ENCODE peak calls at places on chromosomes 12 and 14, in ten cellular contexts. One of them, this sample, is unnamed. For H3K4me1, the result is how much of the 10 kb centered on the place peaks cover.

GRCh38 chr12:29428630-29429029 is 47.7 kb upstream of the ERGIC2 start:
- DNase-seq in H1: no peak
- DNase-seq in ovary: no peak
- DNase-seq in tibial nerve: no peak
- DNase-seq in A549: no peak
- DNase-seq in stomach: no peak
- DNase-seq in transverse colon: no peak
- DNase-seq in SK-N-SH: no peak
- DNase-seq in upper lobe of left lung: no peak
- DNase-seq in GM12878: peak
- DNase-seq in this sample: no peak

GRCh38 chr12:30794591-30795409 is 40.0 kb upstream of the CAPRIN2 start:
- DNase-seq in upper lobe of left lung: no peak
- DNase-seq in tibial nerve: no peak
- DNase-seq in transverse colon: no peak
- DNase-seq in GM12878: no peak
- DNase-seq in stomach: no peak
- DNase-seq in SK-N-SH: no peak
- DNase-seq in H1: peak
- DNase-seq in A549: peak
- DNase-seq in ovary: no peak
- DNase-seq in this sample: no peak

GRCh38 chr12:92294676-92295440 is 149.2 kb upstream of the BTG1 start:
- DNase-seq in A549: no peak
- DNase-seq in SK-N-SH: no peak
- DNase-seq in upper lobe of left lung: no peak
- DNase-seq in stomach: no peak
- DNase-seq in H1: no peak
- DNase-seq in ovary: no peak
- DNase-seq in tibial nerve: no peak
- DNase-seq in transverse colon: no peak
- DNase-seq in GM12878: no peak
- DNase-seq in this sample: no peak

GRCh38 chr14:94536836-94537235 is 24.4 kb upstream of the SERPINA4 start:
- DNase-seq in H1: no peak
- DNase-seq in SK-N-SH: no peak
- DNase-seq in transverse colon: no peak
- DNase-seq in upper lobe of left lung: no peak
- DNase-seq in A549: no peak
- DNase-seq in stomach: no peak
- DNase-seq in ovary: no peak
- DNase-seq in GM12878: no peak
- DNase-seq in tibial nerve: no peak
- DNase-seq in this sample: no peak

GRCh38 chr14:92802678-92803077 is 8.6 kb downstream of the GOLGA5 start:
- DNase-seq in ovary: no peak
- DNase-seq in SK-N-SH: no peak
- DNase-seq in upper lobe of left lung: no peak
- DNase-seq in stomach: no peak
- DNase-seq in A549: no peak
- DNase-seq in transverse colon: no peak
- DNase-seq in tibial nerve: no peak
- DNase-seq in GM12878: no peak
- DNase-seq in H1: no peak
- DNase-seq in this sample: no peak

GRCh38 chr14:57559561-57559960 is 65.9 kb upstream of the CCDC198 start:
- DNase-seq in stomach: no peak
- DNase-seq in upper lobe of left lung: no peak
- DNase-seq in SK-N-SH: no peak
- DNase-seq in GM12878: no peak
- DNase-seq in tibial nerve: no peak
- DNase-seq in A549: no peak
- DNase-seq in ovary: no peak
- DNase-seq in H1: no peak
- DNase-seq in transverse colon: no peak
- DNase-seq in this sample: no peak

GRCh38 chr12:53069621-53070410 is 9.4 kb downstream of the SPRYD3 start:
- DNase-seq in GM12878: no peak
- DNase-seq in stomach: no peak
- DNase-seq in ovary: peak
- DNase-seq in SK-N-SH: no peak
- DNase-seq in A549: no peak
- DNase-seq in tibial nerve: peak
- DNase-seq in H1: no peak
- DNase-seq in upper lobe of left lung: no peak
- DNase-seq in transverse colon: no peak
- DNase-seq in this sample: no peak

GRCh38 chr12:3752096-3752709 is 706 bp downstream of the CRACR2A start:
- DNase-seq in stomach: peak
- DNase-seq in H1: no peak
- DNase-seq in A549: no peak
- DNase-seq in GM12878: peak
- DNase-seq in tibial nerve: peak
- DNase-seq in transverse colon: peak
- DNase-seq in ovary: peak
- DNase-seq in SK-N-SH: peak
- DNase-seq in upper lobe of left lung: peak
- DNase-seq in this sample: no peak

GRCh38 chr14:99234366-99234765 is 37.6 kb downstream of the BCL11B start:
- DNase-seq in SK-N-SH: no peak
- DNase-seq in H1: no peak
- DNase-seq in tibial nerve: no peak
- DNase-seq in ovary: no peak
- DNase-seq in A549: no peak
- DNase-seq in GM12878: no peak
- DNase-seq in transverse colon: no peak
- DNase-seq in stomach: no peak
- DNase-seq in upper lobe of left lung: no peak
- DNase-seq in this sample: no peak

GRCh38 chr14:99231850-99232401 is 40.1 kb downstream of the BCL11B start:
- DNase-seq in H1: peak
- DNase-seq in tibial nerve: no peak
- DNase-seq in SK-N-SH: no peak
- DNase-seq in transverse colon: no peak
- DNase-seq in stomach: no peak
- DNase-seq in GM12878: no peak
- DNase-seq in upper lobe of left lung: no peak
- DNase-seq in A549: no peak
- DNase-seq in ovary: no peak
- DNase-seq in this sample: no peak

GRCh38 chr14:99233222-99234035 is 38.6 kb downstream of the BCL11B start:
- DNase-seq in transverse colon: no peak
- DNase-seq in stomach: no peak
- DNase-seq in GM12878: no peak
- DNase-seq in SK-N-SH: no peak
- DNase-seq in ovary: no peak
- DNase-seq in upper lobe of left lung: no peak
- DNase-seq in H1: no peak
- DNase-seq in tibial nerve: no peak
- DNase-seq in A549: no peak
- DNase-seq in this sample: no peak

GRCh38 chr14:99231181-99231849 is 40.7 kb downstream of the BCL11B start:
- DNase-seq in stomach: no peak
- DNase-seq in transverse colon: no peak
- DNase-seq in H1: no peak
- DNase-seq in upper lobe of left lung: no peak
- DNase-seq in SK-N-SH: no peak
- DNase-seq in tibial nerve: no peak
- DNase-seq in ovary: no peak
- DNase-seq in A549: no peak
- DNase-seq in GM12878: no peak
- DNase-seq in this sample: no peak

DNA sequence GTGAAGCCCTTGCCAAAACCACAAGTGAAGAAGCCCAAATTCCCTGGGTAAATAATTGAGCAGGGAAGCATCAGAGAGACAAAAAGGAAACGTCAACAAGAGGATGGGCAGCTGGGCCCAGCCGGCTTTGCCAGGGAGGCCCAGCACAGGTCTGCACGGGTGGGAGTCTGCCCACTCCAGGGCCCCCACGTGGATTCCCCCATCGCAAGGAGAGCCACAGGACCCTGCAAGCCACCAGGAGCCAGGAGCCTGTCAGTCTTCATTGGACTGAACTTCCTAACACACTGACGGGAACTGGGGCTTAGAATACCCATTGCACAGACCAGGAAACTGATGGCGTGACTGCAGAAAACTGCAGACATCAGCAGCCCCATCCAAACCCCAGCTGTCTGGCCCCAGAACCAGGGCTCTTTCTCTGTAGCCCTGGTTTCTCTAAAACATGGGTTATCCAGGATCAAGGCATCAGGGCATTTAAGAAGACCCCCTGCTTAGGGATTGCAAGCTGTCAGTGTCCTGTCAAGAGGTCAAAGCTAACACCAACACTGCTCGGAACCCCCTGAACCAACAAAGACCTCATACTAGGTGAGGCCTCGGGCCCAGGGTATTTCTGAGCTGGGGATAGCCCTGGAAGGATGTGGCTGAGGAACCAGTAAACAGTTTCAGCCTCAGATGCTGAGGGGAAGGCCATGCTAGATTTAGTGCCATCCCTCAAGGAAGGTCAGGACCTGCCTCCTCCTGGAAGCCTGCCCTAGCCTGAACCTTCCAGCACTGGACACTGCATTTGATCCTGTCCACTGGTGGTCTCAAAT is 39.4 kb downstream of the BCL11B start:
- DNase-seq in stomach: no peak
- DNase-seq in transverse colon: no peak
- DNase-seq in A549: no peak
- DNase-seq in SK-N-SH: no peak
- DNase-seq in ovary: no peak
- DNase-seq in upper lobe of left lung: no peak
- DNase-seq in tibial nerve: no peak
- DNase-seq in H1: no peak
- DNase-seq in GM12878: no peak
- DNase-seq in this sample: no peak
- H3K4me1 ChIP-seq in stomach: under half
- H3K4me1 ChIP-seq in transverse colon: under half
- H3K4me1 ChIP-seq in A549: under half
- H3K4me1 ChIP-seq in SK-N-SH: under half
- H3K4me1 ChIP-seq in ovary: under half
- H3K4me1 ChIP-seq in upper lobe of left lung: under half
- H3K4me1 ChIP-seq in tibial nerve: under half
- H3K4me1 ChIP-seq in H1: under half
- H3K4me1 ChIP-seq in GM12878: under half
- H3K4me1 ChIP-seq in this sample: half or more

GRCh38 chr12:51869931-51870330 is 18.0 kb upstream of the ANKRD33 start:
- DNase-seq in stomach: no peak
- DNase-seq in A549: no peak
- DNase-seq in tibial nerve: no peak
- DNase-seq in transverse colon: no peak
- DNase-seq in ovary: no peak
- DNase-seq in H1: no peak
- DNase-seq in upper lobe of left lung: no peak
- DNase-seq in GM12878: no peak
- DNase-seq in SK-N-SH: no peak
- DNase-seq in this sample: peak
- TF ChIP-seq EP300 in stomach: no peak
- TF ChIP-seq EP300 in A549: no peak
- TF ChIP-seq EP300 in tibial nerve: no peak
- TF ChIP-seq EP300 in transverse colon: no peak
- TF ChIP-seq EP300 in ovary: no peak
- TF ChIP-seq EP300 in H1: no peak
- TF ChIP-seq EP300 in upper lobe of left lung: no peak
- TF ChIP-seq EP300 in GM12878: no peak
- TF ChIP-seq EP300 in SK-N-SH: no peak
- TF ChIP-seq EP300 in this sample: no peak

GRCh38 chr12:46264057-46264456 is 4.8 kb downstream of the SLC38A1 start:
- DNase-seq in A549: no peak
- DNase-seq in transverse colon: no peak
- DNase-seq in tibial nerve: no peak
- DNase-seq in GM12878: no peak
- DNase-seq in SK-N-SH: no peak
- DNase-seq in upper lobe of left lung: no peak
- DNase-seq in H1: no peak
- DNase-seq in stomach: no peak
- DNase-seq in ovary: no peak
- DNase-seq in this sample: no peak

GRCh38 chr12:46265734-46266133 is 3.1 kb downstream of the SLC38A1 start:
- DNase-seq in A549: no peak
- DNase-seq in transverse colon: no peak
- DNase-seq in stomach: no peak
- DNase-seq in H1: no peak
- DNase-seq in SK-N-SH: no peak
- DNase-seq in GM12878: no peak
- DNase-seq in tibial nerve: no peak
- DNase-seq in ovary: no peak
- DNase-seq in upper lobe of left lung: no peak
- DNase-seq in this sample: no peak

GRCh38 chr12:46261658-46262057 is 7.2 kb downstream of the SLC38A1 start:
- DNase-seq in SK-N-SH: no peak
- DNase-seq in upper lobe of left lung: no peak
- DNase-seq in stomach: no peak
- DNase-seq in tibial nerve: no peak
- DNase-seq in H1: no peak
- DNase-seq in A549: no peak
- DNase-seq in transverse colon: no peak
- DNase-seq in GM12878: no peak
- DNase-seq in ovary: no peak
- DNase-seq in this sample: no peak

GRCh38 chr12:46265102-46265501 is 3.7 kb downstream of the SLC38A1 start:
- DNase-seq in tibial nerve: no peak
- DNase-seq in upper lobe of left lung: no peak
- DNase-seq in A549: no peak
- DNase-seq in stomach: no peak
- DNase-seq in ovary: no peak
- DNase-seq in SK-N-SH: no peak
- DNase-seq in H1: no peak
- DNase-seq in GM12878: no peak
- DNase-seq in transverse colon: no peak
- DNase-seq in this sample: no peak

DNA sequence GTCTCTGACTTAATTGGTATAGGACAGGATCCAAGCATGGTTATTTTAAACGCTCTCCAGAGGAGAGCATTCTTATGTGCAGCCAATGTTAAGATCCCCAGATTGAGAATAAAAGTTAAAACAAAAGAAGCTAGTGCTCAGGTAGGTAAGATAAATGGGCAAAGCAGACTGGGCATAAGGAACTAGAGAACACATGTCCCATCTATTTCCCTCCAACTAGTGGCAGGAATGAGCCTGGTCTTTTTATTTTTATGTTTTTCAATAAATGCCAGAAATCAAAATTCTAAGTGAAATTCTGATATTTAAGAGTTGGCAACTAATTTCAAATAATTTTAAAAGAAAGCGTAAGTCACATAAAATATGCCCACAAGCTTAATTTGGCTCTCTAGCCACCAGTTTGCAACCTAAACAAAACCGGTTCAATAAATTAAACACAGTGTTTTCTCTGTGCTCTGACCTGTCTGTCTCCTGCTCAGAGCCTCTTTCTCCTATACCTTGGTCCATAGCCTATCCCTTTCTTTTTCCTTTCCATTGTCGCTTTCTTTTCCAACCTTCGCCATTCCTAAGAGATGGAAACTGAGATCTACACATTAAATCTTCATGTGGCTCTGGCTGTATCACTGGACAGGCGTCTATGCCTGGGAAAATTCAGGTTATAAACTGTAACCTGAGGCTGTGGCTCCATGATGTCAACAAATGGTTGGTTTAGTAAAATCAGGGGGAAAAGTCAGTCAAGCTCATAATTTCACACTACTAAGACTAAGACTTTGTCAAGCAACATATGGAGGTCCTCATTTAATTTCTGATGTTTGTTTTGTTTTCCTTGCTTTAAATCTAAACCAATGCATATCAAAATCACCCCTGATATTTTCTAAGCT is 5.5 kb downstream of the SLC38A1 start:
- DNase-seq in SK-N-SH: no peak
- DNase-seq in H1: no peak
- DNase-seq in ovary: no peak
- DNase-seq in upper lobe of left lung: no peak
- DNase-seq in A549: no peak
- DNase-seq in stomach: no peak
- DNase-seq in transverse colon: no peak
- DNase-seq in tibial nerve: no peak
- DNase-seq in GM12878: no peak
- DNase-seq in this sample: no peak
- TF ChIP-seq CTCF in SK-N-SH: peak
- TF ChIP-seq CTCF in H1: peak
- TF ChIP-seq CTCF in ovary: no peak
- TF ChIP-seq CTCF in upper lobe of left lung: no peak
- TF ChIP-seq CTCF in A549: peak
- TF ChIP-seq CTCF in stomach: peak
- TF ChIP-seq CTCF in transverse colon: peak
- TF ChIP-seq CTCF in tibial nerve: no peak
- TF ChIP-seq CTCF in GM12878: no peak
- TF ChIP-seq CTCF in this sample: no peak

GRCh38 chr12:64091186-64091585 is 130.9 kb downstream of the KICS2 start:
- DNase-seq in stomach: no peak
- DNase-seq in ovary: no peak
- DNase-seq in H1: no peak
- DNase-seq in A549: no peak
- DNase-seq in upper lobe of left lung: no peak
- DNase-seq in transverse colon: no peak
- DNase-seq in SK-N-SH: peak
- DNase-seq in tibial nerve: no peak
- DNase-seq in GM12878: no peak
- DNase-seq in this sample: no peak

GRCh38 chr12:64090047-64090446 is 132.0 kb downstream of the KICS2 start:
- DNase-seq in SK-N-SH: no peak
- DNase-seq in GM12878: no peak
- DNase-seq in ovary: no peak
- DNase-seq in H1: no peak
- DNase-seq in A549: no peak
- DNase-seq in tibial nerve: no peak
- DNase-seq in upper lobe of left lung: no peak
- DNase-seq in transverse colon: no peak
- DNase-seq in stomach: no peak
- DNase-seq in this sample: no peak

GRCh38 chr12:64097346-64098105 is 124.6 kb downstream of the KICS2 start:
- DNase-seq in H1: no peak
- DNase-seq in SK-N-SH: no peak
- DNase-seq in tibial nerve: no peak
- DNase-seq in upper lobe of left lung: no peak
- DNase-seq in stomach: no peak
- DNase-seq in ovary: no peak
- DNase-seq in GM12878: no peak
- DNase-seq in transverse colon: no peak
- DNase-seq in A549: no peak
- DNase-seq in this sample: no peak

GRCh38 chr12:64088431-64089349 is 133.4 kb downstream of the KICS2 start:
- DNase-seq in ovary: peak
- DNase-seq in SK-N-SH: peak
- DNase-seq in H1: peak
- DNase-seq in stomach: peak
- DNase-seq in A549: peak
- DNase-seq in GM12878: no peak
- DNase-seq in upper lobe of left lung: peak
- DNase-seq in tibial nerve: peak
- DNase-seq in transverse colon: peak
- DNase-seq in this sample: peak

GRCh38 chr12:64092507-64092906 is 129.6 kb downstream of the KICS2 start:
- DNase-seq in GM12878: no peak
- DNase-seq in stomach: no peak
- DNase-seq in A549: no peak
- DNase-seq in upper lobe of left lung: no peak
- DNase-seq in H1: no peak
- DNase-seq in transverse colon: no peak
- DNase-seq in ovary: no peak
- DNase-seq in SK-N-SH: peak
- DNase-seq in tibial nerve: no peak
- DNase-seq in this sample: no peak
- H3K4me1 ChIP-seq in GM12878: under half
- H3K4me1 ChIP-seq in stomach: under half
- H3K4me1 ChIP-seq in A549: under half
- H3K4me1 ChIP-seq in upper lobe of left lung: under half
- H3K4me1 ChIP-seq in H1: under half
- H3K4me1 ChIP-seq in transverse colon: under half
- H3K4me1 ChIP-seq in ovary: under half
- H3K4me1 ChIP-seq in SK-N-SH: under half
- H3K4me1 ChIP-seq in tibial nerve: under half
- H3K4me1 ChIP-seq in this sample: under half